ENCODE peak calls at places on chromosomes 7 and 10, in six cellular contexts. J, E, X, S, D and Z are unnamed samples.

GRCh38 chr7:12231097-12231496 is 20.0 kb downstream of the TMEM106B start:
- DNase-seq in D (no peak), J (no peak), E (no peak), S (no peak), X (no peak), Z (no peak)

GRCh38 chr10:33015798-33016547 is 57.9 kb upstream of the ITGB1 start:
- DNase-seq in E (no peak), S (peak), J (no peak), X (no peak), D (no peak), Z (no peak)

GRCh38 chr10:91587710-91588638 is 44.9 kb downstream of the PPP1R3C start:
- DNase-seq in S (peak), X (no peak), E (peak), D (peak), J (no peak), Z (no peak)

GRCh38 chr7:141649865-141650499 is 52.0 kb downstream of the DENND11 start:
- DNase-seq in J (peak), X (peak), D (peak), S (peak), E (no peak), Z (peak)

GRCh38 chr10:103554488-103555320 is 61.2 kb downstream of the NEURL1 start:
- DNase-seq in X (no peak), S (peak), D (peak), J (no peak), E (no peak), Z (no peak)

GRCh38 chr10:21427804-21428481 is 97.5 kb downstream of the SKIDA1 start:
- DNase-seq in J (peak), D (no peak), E (peak), S (peak), X (peak), Z (no peak)

GRCh38 chr10:119422685-119423509 is 119.6 kb downstream of the RGS10 start:
- DNase-seq in S (no peak), J (no peak), D (no peak), E (no peak), X (no peak), Z (no peak)

GRCh38 chr10:88467835-88468485 is 115.2 kb downstream of the RNLS start:
- DNase-seq in X (no peak), D (no peak), J (no peak), S (peak), E (no peak), Z (no peak)

GRCh38 chr10:77582710-77583115 is 54.9 kb downstream of the KCNMA1 start:
- DNase-seq in X (peak), S (peak), E (no peak), D (no peak), J (peak), Z (no peak)

GRCh38 chr10:91210014-91210413 is 10.4 kb upstream of the PCGF5 start:
- DNase-seq in D (no peak), J (no peak), X (no peak), E (no peak), S (no peak), Z (no peak)

GRCh38 chr10:124164252-124164651 is 70.9 kb upstream of the CHST15 start:
- DNase-seq in S (no peak), X (no peak), J (no peak), E (peak), D (no peak), Z (no peak)

GRCh38 chr10:80177781-80178636 is 27.3 kb downstream of the ANXA11 start:
- DNase-seq in E (no peak), D (no peak), X (no peak), S (peak), J (no peak), Z (no peak)

GRCh38 chr7:150439926-150440325 is 10.5 kb upstream of the GIMAP8 start:
- DNase-seq in D (no peak), S (peak), X (no peak), E (no peak), J (no peak), Z (no peak)

GRCh38 chr10:132632851-132633684 is 95.5 kb downstream of the INPP5A start:
- DNase-seq in X (no peak), E (no peak), D (no peak), J (no peak), S (peak), Z (no peak)

GRCh38 chr7:39589323-39590111 is 23.3 kb downstream of the YAE1 start:
- DNase-seq in X (peak), E (no peak), J (peak), S (peak), D (no peak), Z (no peak)

GRCh38 chr10:13593560-13593959 is 6.8 kb downstream of the PRPF18 start:
- DNase-seq in S (peak), D (no peak), J (no peak), X (no peak), E (no peak), Z (no peak)

GRCh38 chr10:79139124-79139835 is 70.5 kb downstream of the ZMIZ1 start:
- DNase-seq in J (no peak), S (peak), D (no peak), E (no peak), X (no peak), Z (peak)

GRCh38 chr7:155844019-155844453 is 31.8 kb upstream of the SHH start:
- DNase-seq in X (no peak), S (no peak), D (no peak), J (no peak), E (peak), Z (no peak)

GRCh38 chr10:45308707-45309106 is 6.7 kb downstream of the OR13A1 start:
- DNase-seq in J (peak), E (no peak), S (no peak), D (no peak), X (no peak), Z (no peak)

GRCh38 chr10:73653701-73654100 is 2.1 kb downstream of the SYNPO2L start:
- DNase-seq in J (peak), S (peak), X (no peak), D (no peak), E (no peak), Z (no peak)

GRCh38 chr10:77608281-77608680 is 29.3 kb downstream of the KCNMA1 start:
- DNase-seq in E (no peak), S (no peak), D (no peak), X (no peak), J (no peak), Z (no peak)

GRCh38 chr7:42700376-42701327 is 211.2 kb downstream of the C7orf25 start:
- DNase-seq in J (no peak), D (no peak), X (no peak), E (no peak), S (no peak), Z (no peak)

DNA sequence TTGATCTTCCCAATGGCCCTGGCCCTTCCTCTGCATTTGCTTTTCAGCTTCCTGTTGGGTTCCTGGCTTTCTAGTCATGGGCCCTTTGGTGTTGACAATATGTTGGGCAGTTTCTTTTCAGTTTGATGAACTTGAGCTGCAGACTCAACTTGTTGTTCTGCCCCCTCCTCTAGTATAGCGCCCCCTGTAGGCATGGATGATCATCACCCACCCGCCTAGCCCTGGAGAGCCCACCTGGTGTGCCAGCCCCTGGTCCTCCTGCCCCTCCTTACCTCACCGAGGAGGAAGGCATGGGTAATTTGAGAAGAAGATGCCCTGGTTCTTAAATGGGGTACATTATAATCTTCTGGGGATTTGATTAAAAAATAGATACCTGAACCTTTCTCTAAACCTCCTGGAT is 271.2 kb downstream of the SNX10 start:
- DNase-seq in E (no peak), X (no peak), J (no peak), S (no peak), D (no peak), Z (no peak)
- TF ChIP-seq CTCF in E (no peak), X (peak), J (no peak), S (no peak), D (no peak), Z (no peak)

DNA sequence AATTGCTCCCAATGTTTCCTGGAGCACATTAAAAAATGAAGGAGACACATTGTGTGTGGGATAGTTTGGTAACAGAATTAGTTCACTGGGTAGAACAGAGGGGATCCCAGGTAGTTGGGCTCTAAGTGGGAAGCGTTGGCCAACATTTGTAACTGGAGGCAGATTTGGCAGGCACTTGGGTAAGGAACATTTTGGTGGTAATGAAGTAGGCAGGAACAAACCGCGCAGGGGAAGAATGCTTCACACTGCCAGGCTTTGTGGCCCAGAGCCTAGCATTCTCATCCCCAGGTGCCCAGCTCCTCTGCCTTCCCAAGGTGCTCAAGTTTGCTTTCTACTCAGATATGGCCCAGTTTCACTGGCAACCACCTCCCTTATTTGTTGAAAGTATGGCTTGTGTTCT is 758.7 kb downstream of the AUTS2 start:
- DNase-seq in E (no peak), S (no peak), D (no peak), J (no peak), X (no peak), Z (no peak)
- H3K4me3 ChIP-seq in E (no peak), S (no peak), D (no peak), J (no peak), X (no peak), Z (no peak)

DNA sequence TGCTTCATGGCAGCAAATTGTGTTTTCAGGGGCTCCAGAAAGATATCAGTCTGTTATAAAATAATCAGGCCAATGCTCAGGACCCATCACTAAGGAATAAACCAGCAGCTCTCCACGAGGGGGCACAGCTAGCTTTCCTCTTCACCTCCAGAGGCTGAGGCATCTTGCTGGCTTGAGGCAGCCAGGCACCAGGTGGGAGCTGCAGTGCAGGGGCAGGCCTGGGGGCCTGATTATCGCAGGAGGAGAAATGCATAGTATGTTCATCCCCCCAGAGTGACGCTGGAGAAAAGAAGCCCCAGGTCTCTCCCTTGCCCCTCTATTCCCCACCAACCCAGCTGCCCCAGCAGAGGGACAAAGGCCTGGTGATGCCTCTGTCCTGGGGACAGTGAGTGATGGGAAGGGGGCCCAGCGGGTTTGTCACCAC is 128.3 kb upstream of the FAM20C start:
- DNase-seq in E (no peak), S (peak), J (peak), D (peak), X (no peak), Z (no peak)
- TF ChIP-seq CTCF in E (no peak), S (peak), J (peak), D (peak), X (peak), Z (peak)

GRCh38 chr7:123661765-123662164 is 6.1 kb downstream of the LMOD2 start:
- DNase-seq in E (no peak), D (no peak), J (no peak), S (no peak), X (no peak), Z (no peak)

GRCh38 chr7:123662293-123662692 is 6.6 kb downstream of the LMOD2 start:
- DNase-seq in D (no peak), J (no peak), E (no peak), X (no peak), S (no peak), Z (no peak)

GRCh38 chr7:123663200-123663599 is 7.5 kb downstream of the LMOD2 start:
- DNase-seq in S (no peak), D (no peak), X (no peak), J (no peak), E (no peak), Z (no peak)

GRCh38 chr7:123660514-123661354 is 5.1 kb downstream of the LMOD2 start:
- DNase-seq in J (no peak), D (no peak), X (no peak), E (no peak), S (no peak), Z (no peak)

GRCh38 chr7:123662755-123663154 is 7.1 kb downstream of the LMOD2 start:
- DNase-seq in J (no peak), D (no peak), X (no peak), S (no peak), E (no peak), Z (no peak)
- H3K4me3 ChIP-seq in J (no peak), D (no peak), X (no peak), S (no peak), E (no peak), Z (no peak)